ENCODE peak calls at places on chromosomes 12 and 14, in seven cellular contexts. Z is HepG2, I is A549, Y is SK-N-SH, W is K562, U is IMR-90, Q is GM12878. B is an unnamed sample.

GRCh38 chr14:21083565-21084325 is 13.6 kb downstream of the ARHGEF40 start:
- DNase-seq in Z (no peak), I (no peak), Y (peak), W (no peak), U (peak), Q (no peak), B (no peak)

GRCh38 chr14:50530358-50530757 is 2.0 kb downstream of the MAP4K5 start:
- DNase-seq in Z (no peak), I (no peak), Y (no peak), W (no peak), U (peak), Q (no peak), B (no peak)

GRCh38 chr12:1630081-1630826 is 1.2 kb downstream of the WNT5B start:
- DNase-seq in Z (no peak), I (peak), Y (peak), W (no peak), U (no peak), Q (no peak), B (peak)

GRCh38 chr12:3453947-3454675 is 36.9 kb upstream of the PRMT8 start:
- DNase-seq in Z (no peak), I (peak), Y (no peak), W (no peak), U (peak), Q (no peak), B (no peak)

GRCh38 chr12:103913100-103913499 is 17.1 kb upstream of the HSP90B1 start:
- DNase-seq in Z (no peak), I (no peak), Y (no peak), W (no peak), U (no peak), Q (no peak), B (no peak)

GRCh38 chr12:6729186-6729585 is 5.3 kb downstream of the COPS7A start:
- DNase-seq in Z (no peak), I (no peak), Y (no peak), W (no peak), U (no peak), Q (no peak), B (no peak)

GRCh38 chr14:22982477-22983245 is at the start of gene AJUBA:
- DNase-seq in Z (peak), I (peak), Y (peak), W (peak), U (peak), Q (no peak), B (peak)

GRCh38 chr12:9361879-9362326 is 153.7 kb upstream of the PZP start:
- DNase-seq in Z (no peak), I (no peak), Y (no peak), W (no peak), U (no peak), Q (peak), B (no peak)

GRCh38 chr12:48961331-48961730 is 4.0 kb upstream of the ARF3 start:
- DNase-seq in Z (no peak), I (no peak), Y (no peak), W (no peak), U (no peak), Q (no peak), B (no peak)

GRCh38 chr12:108693186-108693585 is 38.1 kb downstream of the CORO1C start:
- DNase-seq in Z (no peak), I (no peak), Y (no peak), W (no peak), U (no peak), Q (no peak), B (no peak)

GRCh38 chr14:54893151-54893760 is 9.4 kb downstream of the GCH1 start:
- DNase-seq in Z (peak), I (peak), Y (peak), W (peak), U (peak), Q (no peak), B (no peak)

GRCh38 chr14:55000381-55000780 is 26.5 kb downstream of the WDHD1 start:
- DNase-seq in Z (no peak), I (no peak), Y (no peak), W (no peak), U (peak), Q (no peak), B (no peak)

GRCh38 chr12:52186135-52186840 is 5.5 kb downstream of the KRT80 start:
- DNase-seq in Z (peak), I (no peak), Y (no peak), W (no peak), U (peak), Q (no peak), B (no peak)

GRCh38 chr14:23286904-23287479 is 1.1 kb upstream of the HOMEZ start:
- DNase-seq in Z (no peak), I (no peak), Y (no peak), W (no peak), U (no peak), Q (no peak), B (no peak)

GRCh38 chr12:102964872-102965271 is 7.4 kb downstream of the ASCL1 start:
- DNase-seq in Z (no peak), I (peak), Y (peak), W (no peak), U (no peak), Q (no peak), B (peak)

GRCh38 chr12:109186993-109187653 is 70.7 kb downstream of the ACACB start:
- DNase-seq in Z (no peak), I (no peak), Y (no peak), W (no peak), U (no peak), Q (no peak), B (no peak)

GRCh38 chr12:1984759-1985158 is 19.5 kb downstream of the DCP1B start:
- DNase-seq in Z (no peak), I (no peak), Y (no peak), W (no peak), U (no peak), Q (no peak), B (no peak)

GRCh38 chr12:132398386-132398991 is 69.1 kb upstream of the GALNT9 start:
- DNase-seq in Z (no peak), I (no peak), Y (no peak), W (no peak), U (no peak), Q (no peak), B (no peak)

GRCh38 chr14:66137076-66137475 is 349.1 kb upstream of the CCDC196 start:
- DNase-seq in Z (no peak), I (no peak), Y (no peak), W (no peak), U (no peak), Q (no peak), B (no peak)

GRCh38 chr12:15751741-15752140 is 37.4 kb downstream of the EPS8 start:
- DNase-seq in Z (no peak), I (no peak), Y (no peak), W (no peak), U (no peak), Q (no peak), B (no peak)

GRCh38 chr12:74152370-74152769 is 385.3 kb upstream of the ATXN7L3B start:
- DNase-seq in Z (no peak), I (no peak), Y (no peak), W (no peak), U (no peak), Q (no peak), B (no peak)

GRCh38 chr12:51773145-51773869 is 75.2 kb downstream of the FIGNL2 start:
- DNase-seq in Z (no peak), I (peak), Y (no peak), W (no peak), U (peak), Q (no peak), B (no peak)

GRCh38 chr12:129298921-129299320 is 445.6 kb downstream of the GLT1D1 start:
- DNase-seq in Z (no peak), I (no peak), Y (no peak), W (no peak), U (no peak), Q (no peak), B (no peak)

GRCh38 chr14:105528197-105528858 is 1.9 kb downstream of the TMEM121 start:
- DNase-seq in Z (peak), I (peak), Y (peak), W (peak), U (peak), Q (no peak), B (peak)

GRCh38 chr12:51744235-51744634 is 104.3 kb downstream of the FIGNL2 start:
- DNase-seq in Z (peak), I (no peak), Y (no peak), W (no peak), U (peak), Q (no peak), B (no peak)

GRCh38 chr12:114963846-114964245 is 279.9 kb upstream of the TBX3 start:
- DNase-seq in Z (no peak), I (no peak), Y (no peak), W (no peak), U (no peak), Q (no peak), B (no peak)

GRCh38 chr12:49027846-49028245 is 9.3 kb upstream of the PRKAG1 start:
- DNase-seq in Z (no peak), I (no peak), Y (peak), W (no peak), U (no peak), Q (no peak), B (no peak)

GRCh38 chr12:2179953-2180736 is 127.4 kb downstream of the CACNA1C start:
- DNase-seq in Z (no peak), I (peak), Y (no peak), W (no peak), U (peak), Q (no peak), B (no peak)

GRCh38 chr12:69059465-69060457 is 126.8 kb upstream of the CPM start:
- DNase-seq in Z (no peak), I (peak), Y (no peak), W (peak), U (peak), Q (no peak), B (no peak)

GRCh38 chr14:24251880-24252288 is 9.5 kb upstream of the TINF2 start:
- DNase-seq in Z (no peak), I (no peak), Y (no peak), W (no peak), U (peak), Q (no peak), B (no peak)

GRCh38 chr12:132056959-132057358 is 87.2 kb downstream of the DDX51 start:
- DNase-seq in Z (no peak), I (no peak), Y (no peak), W (no peak), U (no peak), Q (no peak), B (no peak)

GRCh38 chr14:23513005-23513412 is 38.6 kb downstream of the ZFHX2 start:
- DNase-seq in Z (no peak), I (no peak), Y (peak), W (no peak), U (no peak), Q (no peak), B (no peak)

DNA sequence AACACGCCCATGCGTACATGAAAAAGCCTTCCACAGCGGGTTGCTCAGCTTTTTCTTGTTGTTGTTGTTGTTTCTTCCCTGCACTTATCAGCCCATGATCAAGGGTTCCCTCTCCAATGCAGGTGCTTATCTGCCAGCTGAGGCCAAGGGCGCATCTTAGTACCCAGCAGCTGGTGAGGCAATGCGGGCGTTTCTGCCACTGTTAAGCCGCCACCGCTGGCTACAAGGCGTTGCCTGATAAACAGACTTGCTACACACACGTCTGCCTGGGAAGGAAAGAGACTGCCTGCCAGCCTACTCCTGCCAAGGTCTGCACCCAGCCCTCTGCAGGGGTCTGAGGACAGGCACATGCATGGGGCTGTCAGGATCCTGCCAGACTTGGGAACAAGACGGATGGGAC is 345.8 kb downstream of the BCL11B start:
- DNase-seq in Z (no peak), I (no peak), Y (no peak), W (no peak), U (no peak), Q (no peak), B (no peak)
- TF ChIP-seq USF2 in Z (no peak), I (no peak), Y (no peak), W (no peak), U (no peak), Q (no peak), B (no peak)

GRCh38 chr14:93332032-93332852 is 594 bp downstream of the BTBD7 start:
- DNase-seq in Z (peak), I (peak), Y (peak), W (peak), U (peak), Q (no peak), B (peak)
- TF ChIP-seq USF2 in Z (no peak), I (no peak), Y (no peak), W (no peak), U (no peak), Q (no peak), B (no peak)

GRCh38 chr12:60724475-60724874 is 1128.6 kb downstream of the SLC16A7 start:
- DNase-seq in Z (no peak), I (no peak), Y (no peak), W (no peak), U (no peak), Q (no peak), B (no peak)
- TF ChIP-seq USF2 in Z (no peak), I (no peak), Y (no peak), W (no peak), U (no peak), Q (no peak), B (no peak)

GRCh38 chr14:79516009-79516408 is 695.3 kb downstream of the DIO2 start:
- DNase-seq in Z (no peak), I (no peak), Y (peak), W (no peak), U (no peak), Q (no peak), B (no peak)
- TF ChIP-seq USF2 in Z (no peak), I (no peak), Y (no peak), W (no peak), U (no peak), Q (no peak), B (no peak)

GRCh38 chr12:62840806-62841205 is 94.1 kb downstream of the PPM1H start:
- DNase-seq in Z (no peak), I (no peak), Y (no peak), W (no peak), U (no peak), Q (no peak), B (no peak)

GRCh38 chr12:62841841-62842240 is 93.1 kb downstream of the PPM1H start:
- DNase-seq in Z (no peak), I (no peak), Y (no peak), W (no peak), U (no peak), Q (no peak), B (no peak)

GRCh38 chr12:62843714-62844113 is 91.2 kb downstream of the PPM1H start:
- DNase-seq in Z (peak), I (no peak), Y (no peak), W (no peak), U (no peak), Q (no peak), B (no peak)

GRCh38 chr12:62839869-62840268 is 95.1 kb downstream of the PPM1H start:
- DNase-seq in Z (no peak), I (no peak), Y (no peak), W (no peak), U (no peak), Q (no peak), B (no peak)

DNA sequence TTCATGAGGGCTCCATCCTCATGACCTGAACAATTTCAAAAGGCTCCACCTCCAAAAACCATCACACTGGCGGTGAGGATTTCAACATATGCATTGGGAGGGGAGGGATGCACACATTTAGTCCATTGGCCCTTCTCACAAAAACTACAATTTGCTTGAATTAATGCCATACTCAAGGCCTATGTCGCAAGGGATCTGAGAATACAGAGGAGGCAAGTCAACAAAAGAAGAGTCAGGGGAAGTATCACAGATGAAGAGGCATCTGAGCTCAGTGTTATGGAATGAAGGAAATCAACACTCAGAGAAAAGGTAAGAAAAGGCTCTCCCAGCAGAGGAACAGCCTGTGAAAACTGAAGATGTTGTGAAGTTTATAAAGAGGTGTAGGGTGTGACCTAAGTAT is 94.6 kb downstream of the PPM1H start:
- DNase-seq in Z (peak), I (peak), Y (no peak), W (no peak), U (no peak), Q (no peak), B (no peak)
- TF ChIP-seq USF2 in Z (no peak), I (no peak), Y (no peak), W (no peak), U (no peak), Q (no peak), B (no peak)

GRCh38 chr12:124445826-124446225 is 121.6 kb downstream of the NCOR2 start:
- DNase-seq in Z (no peak), I (no peak), Y (no peak), W (no peak), U (no peak), Q (no peak), B (no peak)
- TF ChIP-seq USF2 in Z (no peak), I (no peak), Y (no peak), W (no peak), U (no peak), Q (no peak), B (no peak)